ENCODE peak calls at places on chromosomes 16 and 17, in nine cellular contexts. T is neural progenitor cell; D is CD8-positive, alpha-beta T cell; Y is stomach; Q is lower lobe of right lung; M is left ventricle myocardium inferior; N is Caco-2; O is ascending aorta; Z is heart right ventricle. X is an unnamed sample.

GRCh38 chr17:83203073-83203471 is 123.7 kb downstream of the METRNL start:
- DNase-seq in M (peak; percentile 50), Z (no peak), N (no peak), O (peak; percentile 93), Q (peak; percentile 82), T (no peak), Y (peak; percentile 37), D (no peak), X (no peak)

GRCh38 chr17:57553991-57554825 is 190.9 kb downstream of the CCDC182 start:
- DNase-seq in Z (no peak), Y (no peak), T (peak; percentile 92), N (no peak), D (no peak), O (no peak), M (no peak), Q (peak; percentile 72), X (no peak)

GRCh38 chr17:2239882-2240430 is 63.6 kb downstream of the SMG6 start:
- DNase-seq in N (no peak), O (peak; percentile 80), Y (peak; percentile 33), T (no peak), Q (no peak), D (no peak), M (peak; percentile 63), Z (peak; percentile 55), X (peak; percentile 74)

GRCh38 chr17:1455291-1455747 is 713 bp downstream of the CRK start:
- DNase-seq in Q (peak; percentile 79), Y (peak; percentile 62), D (peak; percentile 22), Z (peak; percentile 79), N (peak; percentile 78), M (peak; percentile 68), T (peak; percentile 82), O (peak; percentile 89), X (no peak)

GRCh38 chr16:55035037-55035436 is 104.4 kb downstream of the IRX5 start:
- DNase-seq in D (no peak), Q (peak; percentile 53), O (peak; percentile 59), M (no peak), T (peak; percentile 80), Z (no peak), N (peak; percentile 75), Y (peak; percentile 32), X (no peak)

GRCh38 chr17:4172356-4172755 is 29.4 kb downstream of the CYB5D2 start:
- DNase-seq in Y (no peak), T (no peak), M (no peak), Q (no peak), N (no peak), D (no peak), O (no peak), Z (no peak), X (no peak)

GRCh38 chr16:87140211-87141200 is 176.7 kb downstream of the C16orf95 start:
- DNase-seq in N (no peak), D (no peak), Q (no peak), Z (no peak), O (peak; percentile 24), T (no peak), M (no peak), Y (no peak), X (no peak)

GRCh38 chr16:74756203-74756602 is 18.4 kb downstream of the FA2H start:
- DNase-seq in D (no peak), O (no peak), M (no peak), Z (no peak), N (no peak), Q (no peak), T (no peak), Y (no peak), X (no peak)

GRCh38 chr16:27242398-27242797 is 26.2 kb downstream of the NSMCE1 start:
- DNase-seq in M (no peak), Z (no peak), N (no peak), D (no peak), O (peak; percentile 53), Y (no peak), Q (no peak), T (no peak), X (no peak)
- H3K4me3 ChIP-seq in M (peak overlapping the region; percentile 46), Z (no peak overlapping the region), N (no peak overlapping the region), D (no peak overlapping the region), O (peak overlapping the region; percentile 51), Y (peak overlapping the region; percentile 14), Q (peak overlapping the region; percentile 17), T (no peak overlapping the region), X (no peak overlapping the region)

GRCh38 chr16:11264155-11264832 is 4.8 kb downstream of the TNP2 start:
- DNase-seq in Z (no peak), M (no peak), T (no peak), N (no peak), O (no peak), Q (no peak), Y (no peak), D (no peak), X (no peak)

GRCh38 chr16:11262915-11263314 is 6.2 kb downstream of the TNP2 start:
- DNase-seq in Y (peak; percentile 47), Z (no peak), M (no peak), T (no peak), O (no peak), N (no peak), D (no peak), Q (no peak), X (no peak)

GRCh38 chr16:11260596-11260966 is 4.6 kb upstream of the SOCS1 start:
- DNase-seq in T (no peak), Q (no peak), N (peak; percentile 64), Y (no peak), M (no peak), D (no peak), Z (no peak), O (no peak), X (no peak)

GRCh38 chr16:11265124-11265523 is 4.0 kb downstream of the TNP2 start:
- DNase-seq in M (no peak), Y (peak; percentile 30), D (no peak), O (no peak), N (no peak), T (no peak), Z (no peak), Q (no peak), X (no peak)

DNA sequence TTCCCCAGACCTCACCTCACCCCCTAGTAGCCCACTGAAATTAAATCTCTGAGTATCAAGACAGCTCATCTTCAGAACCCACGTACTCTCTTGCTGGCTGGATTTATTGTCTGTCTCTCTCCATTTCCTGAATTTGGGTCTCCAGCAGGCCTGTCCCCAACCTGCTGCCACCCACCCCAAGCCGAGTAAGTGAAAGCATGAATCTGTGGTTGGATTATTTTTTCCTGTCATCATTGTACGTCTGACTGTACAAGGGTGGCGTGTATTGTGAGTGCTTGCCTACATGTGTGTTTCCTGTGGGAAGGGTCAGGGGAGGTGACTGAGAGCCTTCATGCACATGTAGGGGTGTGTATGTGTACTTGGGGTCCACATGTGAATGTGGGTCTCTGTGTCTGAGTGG is 5.4 kb downstream of the TNP2 start:
- DNase-seq in N (no peak), Y (no peak), M (no peak), O (no peak), Z (no peak), Q (no peak), T (no peak), D (no peak), X (no peak)
- TF ChIP-seq CTCF in N (no peak), Y (no peak), M (no peak), O (no peak), Z (no peak), Q (no peak), T (no peak), D (no peak), X (no peak)

GRCh38 chr17:76089680-76090516 is 10.9 kb downstream of the ZACN start:
- DNase-seq in D (no peak), Q (peak; percentile 33), M (no peak), T (no peak), Z (no peak), O (no peak), Y (no peak), N (no peak), X (no peak)

GRCh38 chr17:76086384-76086783 is 7.4 kb downstream of the ZACN start:
- DNase-seq in N (no peak), Z (no peak), Y (no peak), Q (peak; percentile 12), M (no peak), T (no peak), O (no peak), D (no peak), X (no peak)

GRCh38 chr17:76087531-76087930 is 8.5 kb downstream of the ZACN start:
- DNase-seq in D (no peak), N (no peak), T (no peak), Y (no peak), Q (no peak), M (no peak), O (no peak), Z (no peak), X (no peak)

GRCh38 chr17:76088868-76089576 is 10.0 kb downstream of the ZACN start:
- DNase-seq in Q (no peak), D (no peak), T (no peak), M (no peak), Z (no peak), N (no peak), O (no peak), Y (no peak), X (no peak)

DNA sequence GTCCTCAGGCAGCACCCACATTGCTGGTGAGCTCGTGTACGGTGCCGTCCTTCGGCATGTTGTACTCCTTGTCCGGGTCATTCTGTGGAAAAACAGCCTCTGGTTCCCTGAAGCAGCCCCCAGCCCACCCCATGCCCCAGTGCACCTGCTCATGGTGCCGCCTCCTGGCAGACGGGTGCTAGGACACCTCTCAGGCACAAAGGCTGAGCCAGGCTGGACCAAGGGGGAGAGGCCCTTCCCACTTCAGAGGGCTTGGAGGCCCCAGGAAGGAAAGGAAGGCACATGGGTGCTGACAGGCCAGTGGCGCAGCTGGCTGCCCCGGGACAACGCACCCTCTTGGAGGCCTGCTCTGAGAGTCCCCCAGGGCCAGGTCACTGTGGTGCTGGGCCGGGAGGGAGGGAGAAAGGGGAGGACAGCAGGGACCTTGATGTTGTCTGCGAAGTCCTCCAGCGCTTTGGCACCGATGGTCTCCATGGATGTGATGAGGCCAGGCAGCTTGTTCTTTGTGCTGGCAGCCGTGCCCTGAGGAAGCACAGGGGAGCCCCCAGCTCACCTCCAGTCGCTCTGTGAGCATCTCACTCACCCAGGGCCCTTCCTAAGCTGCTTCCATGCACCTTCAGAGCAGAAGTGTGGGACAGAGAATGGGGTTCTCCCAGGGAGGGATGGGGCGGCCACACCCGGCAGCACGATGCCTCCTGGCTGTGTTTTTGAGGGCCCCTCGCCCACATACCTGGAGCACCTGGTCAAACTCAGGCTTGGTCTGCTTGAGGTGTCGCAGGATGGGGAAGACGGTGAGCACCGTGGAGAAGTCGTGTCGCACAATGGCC is 9.3 kb downstream of the ZACN start:
- DNase-seq in Q (no peak), D (no peak), M (no peak), N (peak; percentile 45), Y (no peak), Z (no peak), T (peak; percentile 47), O (no peak), X (no peak)
- H3K36me3 ChIP-seq in Q (peaks cover 100% of the 10 kb centered on the region), D (peaks cover 55% of the 10 kb centered on the region), M (peaks cover 96% of the 10 kb centered on the region), N (peaks cover 6% of the 10 kb centered on the region), Y (peaks cover 100% of the 10 kb centered on the region), Z (peaks cover 74% of the 10 kb centered on the region), T (no peaks in the 10 kb centered on the region), O (peaks cover 95% of the 10 kb centered on the region), X (peaks cover 2% of the 10 kb centered on the region)

DNA sequence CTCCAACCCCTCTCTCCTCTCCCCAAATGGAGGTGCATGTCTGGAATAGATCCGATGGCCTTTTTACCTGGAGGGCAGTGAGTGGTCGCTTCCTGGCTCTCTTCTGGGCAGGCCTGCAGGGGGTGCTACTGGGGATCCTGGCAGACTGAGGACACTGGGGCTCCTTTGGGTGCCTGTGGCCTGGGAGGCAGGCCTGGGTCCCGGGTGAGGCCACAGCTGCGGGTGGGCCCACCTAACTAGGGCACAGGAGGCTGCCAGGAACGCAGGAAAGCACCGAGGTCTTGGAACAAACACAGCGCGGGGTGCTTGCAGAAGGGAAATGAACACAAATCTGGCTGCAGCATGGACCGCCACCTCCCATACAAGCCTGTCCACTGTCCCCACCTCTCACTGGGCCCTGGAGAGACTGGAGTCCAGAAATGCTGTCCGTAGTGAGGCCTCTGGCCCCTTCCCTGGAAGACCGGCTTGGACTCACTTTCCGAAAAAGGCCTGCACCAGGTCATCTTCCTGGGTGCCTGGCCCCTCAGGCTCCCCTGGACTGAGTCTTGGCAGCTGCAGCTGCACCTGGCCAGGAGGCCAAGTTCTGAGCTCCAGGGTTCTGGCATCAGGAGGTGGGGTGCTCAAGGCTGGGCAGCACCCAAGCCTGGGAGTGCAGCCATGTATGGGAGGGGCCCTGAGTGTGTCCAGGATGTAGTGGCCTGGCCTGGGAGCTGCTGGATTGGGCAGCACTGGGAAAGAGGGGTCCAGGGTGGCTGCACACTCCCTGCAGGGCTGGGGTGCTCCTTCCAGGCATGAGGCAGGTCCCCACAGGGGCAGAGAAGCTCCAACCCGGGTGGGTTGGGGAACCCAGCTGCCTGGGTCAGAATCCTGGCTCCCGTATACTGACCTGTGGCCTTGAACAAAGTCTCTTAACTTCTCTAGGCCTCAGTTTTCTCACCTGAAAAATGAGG is 195.1 kb downstream of the IRF8 start:
- DNase-seq in M (no peak), Y (no peak), Q (no peak), O (no peak), Z (no peak), N (no peak), D (no peak), T (no peak), X (no peak)
- H3K4me3 ChIP-seq in M (no peak overlapping the region), Y (no peak overlapping the region), Q (no peak overlapping the region), O (no peak overlapping the region), Z (no peak overlapping the region), N (no peak overlapping the region), D (no peak overlapping the region), T (no peak overlapping the region), X (no peak overlapping the region)